ENCODE peak calls at places on chromosome 12, in eight cellular contexts. K is Calu3; T is EL; F is NCI-H1092; O is colonic mucosa; A is activated naive CD8-positive, alpha-beta T cell treated with anti-CD3 and anti-CD28 coated beads for 36 hours; B is activated CD4-positive, alpha-beta T cell treated with anti-CD3 and anti-CD28 coated beads, Interleukin-2, amount 50 U/mL, for 48 hours; G is HEK293T. U is an unnamed sample.

GRCh38 chr12:117188961-117189724 is 1.1 kb downstream of the FBXO21 start:
- DNase-seq in B (peak), G (no peak), K (no peak), F (no peak), T (peak), O (no peak), A (no peak), U (no peak)

GRCh38 chr12:21831671-21832357 is 57.3 kb upstream of the KCNJ8 start:
- DNase-seq in O (no peak), T (peak), A (no peak), G (no peak), K (no peak), F (no peak), B (no peak), U (peak)

GRCh38 chr12:3101309-3102022 is 24.3 kb downstream of the TSPAN9 start:
- DNase-seq in T (peak), O (no peak), G (no peak), K (no peak), F (no peak), A (no peak), B (no peak), U (no peak)

GRCh38 chr12:57766464-57767311 is at the start of gene CYP27B1:
- DNase-seq in A (no peak), F (no peak), K (peak), B (peak), O (no peak), T (peak), G (no peak), U (no peak)

GRCh38 chr12:46717848-46718247 is 107.9 kb downstream of the SLC38A4 start:
- DNase-seq in T (no peak), A (no peak), F (no peak), O (no peak), B (no peak), G (no peak), K (no peak), U (no peak)

GRCh38 chr12:107014050-107014449 is 27.1 kb upstream of the MTERF2 start:
- DNase-seq in G (no peak), A (no peak), O (peak), K (peak), B (no peak), F (no peak), T (no peak), U (peak)

GRCh38 chr12:56518570-56518969 is 3.0 kb upstream of the RBMS2 start:
- DNase-seq in B (no peak), F (no peak), A (no peak), T (peak), O (no peak), K (no peak), G (no peak), U (no peak)

GRCh38 chr12:95663525-95663924 is 112.2 kb upstream of the USP44 start:
- DNase-seq in O (no peak), K (no peak), F (no peak), B (no peak), G (no peak), T (no peak), A (no peak), U (no peak)

GRCh38 chr12:108371801-108372344 is 32.8 kb upstream of the CMKLR1 start:
- DNase-seq in A (no peak), B (no peak), G (no peak), F (no peak), K (no peak), O (no peak), T (peak), U (no peak)

GRCh38 chr12:75600146-75600545 is 88.7 kb upstream of the KRR1 start:
- DNase-seq in A (no peak), O (no peak), T (no peak), G (no peak), B (no peak), K (no peak), F (no peak), U (no peak)

GRCh38 chr12:15939111-15939510 is 28.0 kb downstream of the DERA start:
- DNase-seq in T (no peak), B (no peak), F (no peak), K (no peak), G (no peak), O (no peak), A (no peak), U (no peak)

GRCh38 chr12:119803391-119803791 is 73.7 kb downstream of the CIT start:
- DNase-seq in O (no peak), G (no peak), F (no peak), K (no peak), T (no peak), A (no peak), B (no peak), U (no peak)

GRCh38 chr12:57612711-57613426 is 1.6 kb downstream of the ARHGEF25 start:
- DNase-seq in F (no peak), G (no peak), O (no peak), K (no peak), T (no peak), A (no peak), B (no peak), U (no peak)

GRCh38 chr12:69639400-69640016 is 28.8 kb upstream of the LRRC10 start:
- DNase-seq in O (peak), G (peak), F (peak), K (peak), B (peak), T (peak), A (peak), U (peak)

GRCh38 chr12:89461649-89462612 is 62.7 kb downstream of the GALNT4 start:
- DNase-seq in O (no peak), A (no peak), G (peak), T (peak), F (peak), K (no peak), B (no peak), U (no peak)

GRCh38 chr12:76049575-76050251 is 18.1 kb upstream of the PHLDA1 start:
- DNase-seq in B (no peak), T (no peak), A (no peak), K (no peak), F (no peak), O (no peak), G (no peak), U (no peak)

GRCh38 chr12:127176804-127177203 is 1090.2 kb upstream of the TMEM132C start:
- DNase-seq in B (no peak), G (no peak), O (no peak), A (no peak), T (no peak), F (no peak), K (no peak), U (no peak)

GRCh38 chr12:2551514-2551913 is 243.3 kb upstream of the FKBP4 start:
- DNase-seq in O (no peak), B (no peak), G (no peak), F (no peak), A (no peak), T (no peak), K (no peak), U (no peak)

GRCh38 chr12:130213249-130213648 is 51.0 kb downstream of the FZD10 start:
- DNase-seq in O (no peak), K (no peak), F (no peak), T (no peak), B (no peak), A (no peak), G (no peak), U (no peak)

GRCh38 chr12:7937867-7938506 is 2.0 kb upstream of the SLC2A3 start:
- DNase-seq in G (no peak), K (no peak), F (peak), B (no peak), A (peak), O (no peak), T (peak), U (no peak)

U was measured in left colon.